ENCODE peak calls at places on chromosome 1, in four cellular contexts. P is mucosa of gallbladder; D is H54; O is activated naive CD4-positive, alpha-beta T cell treated with anti-CD3 and anti-CD28 coated beads, Interleukin-2, amount 50 U/mL, for 72 hours. S is an unnamed sample.

GRCh38 chr1:9905010-9905409 is 5.1 kb downstream of the CTNNBIP1 start:
- DNase-seq in P (no peak), D (no peak), O (no peak), S (no peak)

GRCh38 chr1:199404191-199404590 is 623.3 kb upstream of the NR5A2 start:
- DNase-seq in P (no peak), D (no peak), O (no peak), S (no peak)

GRCh38 chr1:39845569-39846566 is 37.4 kb downstream of the TRIT1 start:
- DNase-seq in P (peak; percentile 83), D (no peak), O (peak; percentile 81), S (peak; percentile 47)

GRCh38 chr1:84715620-84716019 is 25.4 kb upstream of the SSX2IP start:
- DNase-seq in P (no peak), D (no peak), O (no peak), S (no peak)

GRCh38 chr1:111372336-111372965 is 55.1 kb downstream of the OVGP1 start:
- DNase-seq in P (no peak), D (no peak), O (no peak), S (no peak)

GRCh38 chr1:236204043-236204442 is 61.7 kb downstream of the GPR137B start:
- DNase-seq in P (no peak), D (no peak), O (no peak), S (no peak)

GRCh38 chr1:218164111-218164929 is 120.8 kb upstream of the RRP15 start:
- DNase-seq in P (peak; percentile 70), D (no peak), O (no peak), S (no peak)

GRCh38 chr1:156433602-156434001 is 64.6 kb downstream of the RHBG start:
- DNase-seq in P (no peak), D (no peak), O (no peak), S (no peak)

GRCh38 chr1:14118691-14119485 is 418.9 kb downstream of the PRDM2 start:
- DNase-seq in P (no peak), D (no peak), O (no peak), S (no peak)

GRCh38 chr1:201593200-201593828 is 54.4 kb downstream of the NAV1 start:
- DNase-seq in P (peak; percentile 70), D (peak; percentile 72), O (no peak), S (no peak)

GRCh38 chr1:6519935-6520621 is 28.6 kb upstream of the PLEKHG5 start:
- DNase-seq in P (no peak), D (peak; percentile 72), O (no peak), S (no peak)

GRCh38 chr1:183346276-183346732 is 71.9 kb downstream of the NMNAT2 start:
- DNase-seq in P (no peak), D (no peak), O (no peak), S (no peak)

GRCh38 chr1:54835131-54835898 is 34.2 kb upstream of the TTC22 start:
- DNase-seq in P (no peak), D (no peak), O (no peak), S (no peak)

GRCh38 chr1:9066945-9067807 is 2.3 kb downstream of the SLC2A5 start:
- DNase-seq in P (peak; percentile 44), D (no peak), O (no peak), S (no peak)